ENCODE peak calls at places on chromosomes 12 and 14, in six cellular contexts. O is A549; S is CD4-positive, alpha-beta T cell; W is RWPE2; G is kidney; C is HCT116. N is an unnamed sample.

GRCh38 chr14:61074852-61075251 is 93.8 kb downstream of the SLC38A6 start:
- DNase-seq in S (no peak), W (no peak), G (no peak), C (no peak), O (no peak), N (no peak)

GRCh38 chr14:102986810-102987579 is 64.5 kb downstream of the AMN start:
- DNase-seq in O (no peak), W (peak), G (no peak), S (no peak), C (no peak), N (no peak)

GRCh38 chr14:75422169-75422568 is 5.7 kb upstream of the JDP2 start:
- DNase-seq in C (no peak), G (no peak), O (peak), S (no peak), W (no peak), N (no peak)

GRCh38 chr14:99881011-99881410 is 87.8 kb downstream of the EML1 start:
- DNase-seq in O (no peak), C (no peak), W (no peak), S (no peak), G (no peak), N (no peak)

GRCh38 chr12:49511410-49511809 is 27.4 kb upstream of the KCNH3 start:
- DNase-seq in O (no peak), W (no peak), S (no peak), C (no peak), G (no peak), N (no peak)

GRCh38 chr12:8065991-8066594 is at the start of gene C3AR1:
- DNase-seq in S (peak), G (no peak), O (no peak), C (no peak), W (no peak), N (peak)

GRCh38 chr14:72040528-72040927 is 108.3 kb downstream of the RGS6 start:
- DNase-seq in O (no peak), C (no peak), S (no peak), W (no peak), G (no peak), N (no peak)

GRCh38 chr14:53528114-53528513 is 375.0 kb upstream of the DDHD1 start:
- DNase-seq in G (no peak), S (no peak), W (no peak), C (no peak), O (no peak), N (no peak)

GRCh38 chr14:39268393-39268792 is 34.7 kb downstream of the MIA2 start:
- DNase-seq in W (no peak), O (no peak), G (no peak), C (no peak), S (no peak), N (no peak)

GRCh38 chr14:78595797-78596196 is 425.6 kb downstream of the NRXN3 start:
- DNase-seq in G (no peak), S (no peak), C (no peak), W (no peak), O (no peak), N (no peak)

GRCh38 chr12:49706351-49707126 is 666 bp downstream of the FMNL3 start:
- DNase-seq in S (no peak), C (no peak), O (no peak), G (peak), W (no peak), N (no peak)

GRCh38 chr14:56461876-56462275 is 117.7 kb upstream of the TMEM260 start:
- DNase-seq in S (no peak), W (no peak), G (no peak), C (no peak), O (no peak), N (no peak)

GRCh38 chr12:30450872-30451271 is 244.8 kb downstream of the IPO8 start:
- DNase-seq in C (no peak), O (no peak), S (no peak), G (no peak), W (no peak), N (no peak)

GRCh38 chr14:67483599-67484270 is 4.8 kb downstream of the TMEM229B start:
- DNase-seq in W (no peak), O (no peak), G (peak), C (no peak), S (no peak), N (no peak)

GRCh38 chr14:44309336-44309735 is 197.7 kb downstream of the FSCB start:
- DNase-seq in O (no peak), C (no peak), G (no peak), W (no peak), S (no peak), N (no peak)

GRCh38 chr14:41830679-41831078 is 224.0 kb downstream of the LRFN5 start:
- DNase-seq in S (no peak), G (no peak), O (no peak), W (peak), C (no peak), N (no peak)

GRCh38 chr12:105110851-105111250 is 3.3 kb downstream of the WASHC4 start:
- DNase-seq in W (no peak), O (no peak), S (no peak), C (no peak), G (no peak), N (no peak)

GRCh38 chr14:104558231-104559042 is 21.1 kb upstream of the C14orf180 start:
- DNase-seq in G (peak), C (no peak), S (no peak), O (no peak), W (no peak), N (no peak)

GRCh38 chr12:87444039-87444438 is 585.2 kb downstream of the C12orf50 start:
- DNase-seq in C (no peak), W (no peak), G (no peak), O (no peak), S (no peak), N (no peak)

GRCh38 chr14:21041676-21042433 is at the start of gene RNASE7:
- DNase-seq in W (peak), G (no peak), C (no peak), S (no peak), O (no peak), N (no peak)

DNA sequence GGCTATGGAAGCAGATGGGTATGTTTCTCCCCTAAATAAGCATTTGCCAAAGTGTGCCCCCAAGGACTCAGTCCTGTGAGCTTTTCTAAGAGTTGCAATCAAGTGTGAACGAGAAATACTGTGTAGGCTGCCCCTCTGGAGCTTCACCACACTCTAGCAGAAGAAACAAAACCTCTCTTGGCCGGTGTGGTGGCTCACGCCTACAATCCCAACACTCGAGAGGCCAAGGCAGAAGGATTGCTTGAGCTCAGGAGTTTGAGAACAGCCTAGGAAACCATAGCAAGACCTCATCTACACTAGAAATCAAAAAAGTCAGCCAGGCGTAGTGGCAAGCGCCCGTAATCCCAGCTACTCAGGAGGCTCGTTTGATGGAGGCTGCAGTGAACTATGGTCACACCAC is 9.8 kb downstream of the VPS37B start:
- DNase-seq in G (no peak), S (no peak), C (no peak), W (no peak), O (no peak), N (no peak)
- H3K27ac ChIP-seq in G (peak), S (no peak), C (peak), W (peak), O (peak), N (no peak)

GRCh38 chr12:53752192-53752601 is 418 bp upstream of the CISTR start:
- DNase-seq in O (no peak), W (no peak), S (no peak), G (no peak), C (no peak), N (no peak)

GRCh38 chr12:53752651-53753050 is 872 bp upstream of the CISTR start:
- DNase-seq in G (no peak), C (no peak), O (no peak), W (no peak), S (no peak), N (no peak)

GRCh38 chr12:53751336-53752191 is at the start of gene CISTR:
- DNase-seq in S (no peak), W (no peak), O (no peak), C (no peak), G (peak), N (peak)

GRCh38 chr12:53749986-53750811 is 1.6 kb downstream of the CISTR start:
- DNase-seq in C (no peak), G (no peak), S (no peak), W (no peak), O (no peak), N (no peak)

GRCh38 chr12:53750812-53751335 is 905 bp downstream of the CISTR start:
- DNase-seq in C (no peak), G (peak), O (no peak), S (no peak), W (no peak), N (no peak)
- H3K27ac ChIP-seq in C (no peak), G (no peak), O (no peak), S (no peak), W (no peak), N (no peak)

GRCh38 chr12:73906757-73907156 is 630.9 kb upstream of the ATXN7L3B start:
- DNase-seq in G (no peak), S (no peak), C (no peak), O (no peak), W (no peak), N (no peak)
- H3K27ac ChIP-seq in G (no peak), S (no peak), C (no peak), O (no peak), W (no peak), N (no peak)

GRCh38 chr12:14954269-14954668 is 7.1 kb downstream of the ARHGDIB start:
- DNase-seq in O (no peak), W (no peak), S (no peak), G (no peak), C (no peak), N (no peak)
- H3K27ac ChIP-seq in O (no peak), W (no peak), S (peak), G (peak), C (no peak), N (peak)

GRCh38 chr14:31877333-31877798 is 199.7 kb upstream of the ARHGAP5 start:
- DNase-seq in W (no peak), C (no peak), O (no peak), G (no peak), S (no peak), N (no peak)
- H3K27ac ChIP-seq in W (no peak), C (no peak), O (no peak), G (peak), S (no peak), N (no peak)

GRCh38 chr14:92528486-92529100 is 15.0 kb downstream of the RIN3 start:
- DNase-seq in W (no peak), O (no peak), S (no peak), C (no peak), G (no peak), N (no peak)
- H3K27ac ChIP-seq in W (no peak), O (no peak), S (no peak), C (no peak), G (no peak), N (no peak)

GRCh38 chr12:120240495-120240833 is 25.1 kb downstream of the PXN start:
- DNase-seq in O (no peak), W (no peak), S (no peak), G (peak), C (no peak), N (no peak)
- H3K27ac ChIP-seq in O (peak), W (peak), S (no peak), G (peak), C (no peak), N (no peak)

GRCh38 chr14:101874001-101874400 is 90.4 kb upstream of the DYNC1H1 start:
- DNase-seq in O (no peak), G (no peak), S (no peak), C (no peak), W (no peak), N (no peak)

GRCh38 chr14:101872333-101872732 is 92.0 kb upstream of the DYNC1H1 start:
- DNase-seq in G (no peak), S (no peak), C (no peak), W (no peak), O (no peak), N (no peak)

GRCh38 chr14:101875041-101875725 is 89.2 kb upstream of the DYNC1H1 start:
- DNase-seq in S (no peak), C (no peak), W (no peak), O (no peak), G (no peak), N (no peak)

GRCh38 chr14:101875726-101876268 is 88.6 kb upstream of the DYNC1H1 start:
- DNase-seq in C (no peak), G (no peak), O (no peak), W (no peak), S (no peak), N (no peak)

DNA sequence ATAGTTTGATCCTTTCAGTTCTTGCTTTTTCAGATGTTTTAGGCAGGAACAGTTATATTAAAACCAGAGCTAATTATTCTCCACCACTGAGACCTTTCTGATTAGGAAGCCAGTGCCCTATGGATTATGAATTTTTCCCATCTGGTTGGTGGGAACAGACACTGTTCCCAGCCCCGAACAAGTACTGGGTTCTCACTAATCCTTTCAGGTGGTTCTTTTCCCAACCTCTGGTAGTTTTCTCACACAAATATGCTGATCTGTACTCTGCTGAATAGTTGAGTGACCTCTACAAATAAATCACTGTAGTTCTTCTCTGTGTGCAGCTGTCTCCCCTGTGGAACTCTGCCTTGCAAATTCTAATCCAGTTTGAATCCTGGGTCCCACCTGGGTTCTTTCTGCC is 91.0 kb upstream of the DYNC1H1 start:
- DNase-seq in O (no peak), C (no peak), W (no peak), S (no peak), G (no peak), N (no peak)
- H3K27ac ChIP-seq in O (no peak), C (no peak), W (no peak), S (peak), G (no peak), N (peak)

N was measured in CD4-positive, alpha-beta memory T cell.